ENCODE peak calls at places on chromosomes 11 and 22, in four cellular contexts. P is H9, T is osteoblast, X is transverse colon. Y is an unnamed sample.

GRCh38 chr11:128474036-128474874 is 113.1 kb downstream of the ETS1 start:
- DNase-seq in P (no peak), X (no peak), T (no peak), Y (no peak)

GRCh38 chr11:70680781-70681281 is 282.5 kb downstream of the CTTN start:
- DNase-seq in P (no peak), X (no peak), T (peak; percentile 68), Y (no peak)

GRCh38 chr11:118953265-118953664 is 2.8 kb upstream of the UPK2 start:
- DNase-seq in T (no peak), X (no peak), P (peak; percentile 73), Y (no peak)

GRCh38 chr11:60314607-60315321 is 12.3 kb upstream of the MS4A6E start:
- DNase-seq in T (no peak), X (no peak), P (no peak), Y (no peak)

GRCh38 chr11:126384053-126384335 is 28.5 kb downstream of the ST3GAL4 start:
- DNase-seq in X (no peak), P (no peak), T (no peak), Y (no peak)

GRCh38 chr22:24500251-24500820 is 5.2 kb downstream of the UPB1 start:
- DNase-seq in T (no peak), P (no peak), X (no peak), Y (peak; percentile 29)

GRCh38 chr22:41240377-41241132 is at the start of gene CHADL:
- DNase-seq in X (no peak), P (peak; percentile 62), T (no peak), Y (no peak)

GRCh38 chr11:13461291-13461690 is 1.7 kb downstream of the BTBD10 start:
- DNase-seq in T (no peak), P (no peak), X (no peak), Y (no peak)

GRCh38 chr22:44458044-44459020 is 39.7 kb downstream of the RTL6 start:
- DNase-seq in P (no peak), T (peak; percentile 68), X (no peak), Y (no peak)

GRCh38 chr11:113574586-113574985 is 99.4 kb upstream of the DRD2 start:
- DNase-seq in T (no peak), X (no peak), P (no peak), Y (no peak)

GRCh38 chr11:103450241-103450640 is 341.0 kb downstream of the DYNC2H1 start:
- DNase-seq in T (no peak), P (no peak), X (no peak), Y (no peak)

GRCh38 chr11:22795914-22796313 is 33.7 kb downstream of the SVIP start:
- DNase-seq in P (no peak), T (no peak), X (no peak), Y (no peak)

GRCh38 chr22:36332623-36333331 is 55.0 kb downstream of the MYH9 start:
- DNase-seq in X (peak; percentile 55), T (peak; percentile 86), P (no peak), Y (peak; percentile 83)

GRCh38 chr22:22720201-22720723 is 75.8 kb downstream of the GGTLC2 start:
- DNase-seq in X (peak; percentile 35), T (peak; percentile 43), P (peak; percentile 73), Y (no peak)
- TF ChIP-seq CTCF in X (peak; percentile 15), T (peak; percentile 68), P (peak; percentile 86), Y (no peak)

GRCh38 chr11:1403721-1404460 is 14.2 kb downstream of the BRSK2 start:
- DNase-seq in T (no peak), P (no peak), X (no peak), Y (no peak)

GRCh38 chr11:1401656-1402221 is 12.0 kb downstream of the BRSK2 start:
- DNase-seq in P (peak; percentile 77), X (peak; percentile 59), T (peak; percentile 99), Y (peak; percentile 75)

GRCh38 chr11:1402355-1402754 is 12.6 kb downstream of the BRSK2 start:
- DNase-seq in P (no peak), X (no peak), T (no peak), Y (no peak)

GRCh38 chr11:1404461-1405185 is 14.9 kb downstream of the BRSK2 start:
- DNase-seq in P (no peak), T (no peak), X (no peak), Y (no peak)

GRCh38 chr11:1402776-1403620 is 13.3 kb downstream of the BRSK2 start:
- DNase-seq in T (no peak), P (no peak), X (no peak), Y (no peak)
- H3K4me1 ChIP-seq in T (no peaks in the 10 kb centered on the region), P (no peaks in the 10 kb centered on the region), X (no peaks in the 10 kb centered on the region), Y (no peaks in the 10 kb centered on the region)

GRCh38 chr11:117950320-117950719 is 21.1 kb upstream of the TMPRSS13 start:
- DNase-seq in P (no peak), T (no peak), X (peak; percentile 27), Y (peak; percentile 21)
- TF ChIP-seq CTCF in P (no peak), T (no peak), X (no peak), Y (no peak)

DNA sequence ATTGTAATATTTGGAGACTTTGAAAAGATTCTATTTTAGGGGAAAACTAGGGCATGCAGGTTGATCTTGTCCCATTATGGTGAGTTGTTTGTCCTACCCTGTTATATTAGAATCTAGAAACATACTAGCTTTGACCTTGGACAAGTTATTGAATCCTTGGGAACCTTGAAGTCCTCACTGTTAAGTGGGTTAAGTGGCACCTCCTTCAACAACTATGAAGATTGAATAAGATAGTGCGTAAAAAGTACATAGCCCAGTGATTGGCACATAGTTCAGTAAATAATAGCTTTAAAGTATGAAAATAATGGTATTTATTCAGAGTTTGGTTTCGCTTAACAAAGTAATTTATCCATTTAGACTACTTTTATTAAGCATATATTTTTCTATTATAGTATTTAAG is 51.6 kb downstream of the MTMR3 start:
- DNase-seq in T (no peak), P (no peak), X (no peak), Y (no peak)
- H3K4me1 ChIP-seq in T (no peaks in the 10 kb centered on the region), P (peaks cover 3% of the 10 kb centered on the region), X (peaks cover 39% of the 10 kb centered on the region), Y (peaks cover 28% of the 10 kb centered on the region)

GRCh38 chr22:43263645-43264514 is 76.9 kb upstream of the TTLL12 start:
- DNase-seq in T (no peak), X (peak; percentile 69), P (no peak), Y (peak; percentile 37)
- TF ChIP-seq CTCF in T (no peak), X (no peak), P (no peak), Y (no peak)

Y was measured in thyroid gland.